ENCODE peak calls at places on chromosomes 12 and 14, in six cellular contexts. One of them, this sample, is unnamed.

GRCh38 chr12:76927170-76927784 is 48.5 kb upstream of the CSRP2 start:
- DNase-seq in IMR-90: peak
- DNase-seq in right lobe of liver: no peak
- DNase-seq in body of pancreas: no peak
- DNase-seq in A549: peak
- DNase-seq in NB4: peak
- DNase-seq in this sample: peak

GRCh38 chr12:55037349-55037748 is 17.6 kb downstream of the NEUROD4 start:
- DNase-seq in body of pancreas: peak
- DNase-seq in right lobe of liver: no peak
- DNase-seq in A549: no peak
- DNase-seq in NB4: no peak
- DNase-seq in IMR-90: no peak
- DNase-seq in this sample: no peak

GRCh38 chr12:75558262-75558661 is 46.9 kb upstream of the KRR1 start:
- DNase-seq in A549: no peak
- DNase-seq in IMR-90: no peak
- DNase-seq in body of pancreas: no peak
- DNase-seq in right lobe of liver: no peak
- DNase-seq in NB4: no peak
- DNase-seq in this sample: no peak

GRCh38 chr12:4041191-4041885 is 168.1 kb upstream of the PARP11 start:
- DNase-seq in A549: no peak
- DNase-seq in IMR-90: no peak
- DNase-seq in body of pancreas: no peak
- DNase-seq in right lobe of liver: no peak
- DNase-seq in NB4: no peak
- DNase-seq in this sample: no peak

GRCh38 chr14:70563869-70564268 is 29.1 kb upstream of the ADAM20 start:
- DNase-seq in IMR-90: no peak
- DNase-seq in NB4: no peak
- DNase-seq in right lobe of liver: no peak
- DNase-seq in body of pancreas: no peak
- DNase-seq in A549: no peak
- DNase-seq in this sample: no peak

GRCh38 chr14:76720382-76720813 is 40.9 kb upstream of the VASH1 start:
- DNase-seq in right lobe of liver: peak
- DNase-seq in NB4: peak
- DNase-seq in IMR-90: peak
- DNase-seq in A549: no peak
- DNase-seq in body of pancreas: peak
- DNase-seq in this sample: peak

GRCh38 chr14:101505216-101505970 is 55.9 kb upstream of the DIO3 start:
- DNase-seq in IMR-90: no peak
- DNase-seq in A549: no peak
- DNase-seq in right lobe of liver: peak
- DNase-seq in body of pancreas: no peak
- DNase-seq in NB4: no peak
- DNase-seq in this sample: no peak

GRCh38 chr12:49227701-49228100 is 37.2 kb upstream of the TUBA1C start:
- DNase-seq in right lobe of liver: no peak
- DNase-seq in IMR-90: no peak
- DNase-seq in body of pancreas: no peak
- DNase-seq in A549: no peak
- DNase-seq in NB4: no peak
- DNase-seq in this sample: no peak

GRCh38 chr12:3553681-3554546 is 62.9 kb downstream of the PRMT8 start:
- DNase-seq in body of pancreas: no peak
- DNase-seq in A549: no peak
- DNase-seq in IMR-90: no peak
- DNase-seq in right lobe of liver: no peak
- DNase-seq in NB4: peak
- DNase-seq in this sample: no peak

GRCh38 chr14:34711808-34712712 is 2.3 kb downstream of the CFL2 start:
- DNase-seq in NB4: no peak
- DNase-seq in A549: no peak
- DNase-seq in right lobe of liver: no peak
- DNase-seq in body of pancreas: no peak
- DNase-seq in IMR-90: no peak
- DNase-seq in this sample: no peak

GRCh38 chr14:74089251-74090020 is 4.7 kb downstream of the LIN52 start:
- DNase-seq in NB4: peak
- DNase-seq in body of pancreas: no peak
- DNase-seq in A549: no peak
- DNase-seq in IMR-90: no peak
- DNase-seq in right lobe of liver: no peak
- DNase-seq in this sample: no peak

GRCh38 chr14:96165493-96166474 is 38.9 kb upstream of the BDKRB2 start:
- DNase-seq in NB4: no peak
- DNase-seq in IMR-90: no peak
- DNase-seq in body of pancreas: no peak
- DNase-seq in A549: no peak
- DNase-seq in right lobe of liver: no peak
- DNase-seq in this sample: no peak

GRCh38 chr14:105466491-105467248 is 8.0 kb upstream of the CRIP2 start:
- DNase-seq in IMR-90: no peak
- DNase-seq in NB4: no peak
- DNase-seq in right lobe of liver: no peak
- DNase-seq in A549: no peak
- DNase-seq in body of pancreas: no peak
- DNase-seq in this sample: no peak

GRCh38 chr12:116924558-116925453 is 14.1 kb downstream of the FBXW8 start:
- DNase-seq in right lobe of liver: no peak
- DNase-seq in NB4: peak
- DNase-seq in A549: no peak
- DNase-seq in body of pancreas: peak
- DNase-seq in IMR-90: peak
- DNase-seq in this sample: no peak

GRCh38 chr14:63923422-63923752 is 70.6 kb downstream of the SYNE2 start:
- DNase-seq in A549: no peak
- DNase-seq in IMR-90: no peak
- DNase-seq in NB4: no peak
- DNase-seq in right lobe of liver: no peak
- DNase-seq in body of pancreas: no peak
- DNase-seq in this sample: no peak

GRCh38 chr12:55060970-55061543 is 41.3 kb downstream of the NEUROD4 start:
- DNase-seq in A549: no peak
- DNase-seq in right lobe of liver: no peak
- DNase-seq in IMR-90: no peak
- DNase-seq in NB4: no peak
- DNase-seq in body of pancreas: no peak
- DNase-seq in this sample: no peak

GRCh38 chr12:75020068-75020557 is 189.5 kb downstream of the KCNC2 start:
- DNase-seq in right lobe of liver: no peak
- DNase-seq in body of pancreas: no peak
- DNase-seq in A549: no peak
- DNase-seq in IMR-90: no peak
- DNase-seq in NB4: peak
- DNase-seq in this sample: no peak

GRCh38 chr12:49662998-49663843 is 39.9 kb downstream of the PRPF40B start:
- DNase-seq in IMR-90: peak
- DNase-seq in body of pancreas: peak
- DNase-seq in A549: no peak
- DNase-seq in right lobe of liver: peak
- DNase-seq in NB4: peak
- DNase-seq in this sample: peak

GRCh38 chr14:96086574-96087077 is 47.5 kb downstream of the C14orf132 start:
- DNase-seq in NB4: no peak
- DNase-seq in body of pancreas: no peak
- DNase-seq in IMR-90: peak
- DNase-seq in right lobe of liver: no peak
- DNase-seq in A549: no peak
- DNase-seq in this sample: no peak

DNA sequence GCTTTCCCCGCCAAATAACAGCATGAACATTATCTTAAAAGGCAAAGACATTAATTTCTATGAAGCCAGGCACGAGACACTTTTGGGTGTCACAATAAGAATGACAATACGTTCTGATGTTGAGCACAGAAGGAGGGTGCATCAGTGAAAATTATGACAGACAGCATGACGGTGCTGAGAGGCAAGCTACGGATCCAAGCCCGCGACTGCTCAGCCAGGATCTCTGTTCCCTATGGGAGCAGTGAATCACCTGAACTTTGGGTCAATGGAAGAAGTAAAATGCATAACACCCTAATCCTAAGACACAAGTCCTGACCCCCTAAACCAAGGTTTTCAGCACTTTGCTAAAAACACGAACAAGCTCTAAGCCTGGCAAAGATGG is 51.7 kb downstream of the SLC25A47 start:
- DNase-seq in IMR-90: peak
- DNase-seq in right lobe of liver: no peak
- DNase-seq in A549: no peak
- DNase-seq in NB4: peak
- DNase-seq in body of pancreas: no peak
- DNase-seq in this sample: no peak
- TF ChIP-seq POLR2A in IMR-90: no peak
- TF ChIP-seq POLR2A in right lobe of liver: no peak
- TF ChIP-seq POLR2A in A549: no peak
- TF ChIP-seq POLR2A in NB4: no peak
- TF ChIP-seq POLR2A in body of pancreas: no peak
- TF ChIP-seq POLR2A in this sample: no peak

GRCh38 chr14:61561657-61562276 is 133.5 kb upstream of the HIF1A start:
- DNase-seq in right lobe of liver: peak
- DNase-seq in IMR-90: peak
- DNase-seq in NB4: peak
- DNase-seq in A549: peak
- DNase-seq in body of pancreas: peak
- DNase-seq in this sample: no peak
- TF ChIP-seq POLR2A in right lobe of liver: no peak
- TF ChIP-seq POLR2A in IMR-90: peak
- TF ChIP-seq POLR2A in NB4: no peak
- TF ChIP-seq POLR2A in A549: no peak
- TF ChIP-seq POLR2A in body of pancreas: no peak
- TF ChIP-seq POLR2A in this sample: no peak

DNA sequence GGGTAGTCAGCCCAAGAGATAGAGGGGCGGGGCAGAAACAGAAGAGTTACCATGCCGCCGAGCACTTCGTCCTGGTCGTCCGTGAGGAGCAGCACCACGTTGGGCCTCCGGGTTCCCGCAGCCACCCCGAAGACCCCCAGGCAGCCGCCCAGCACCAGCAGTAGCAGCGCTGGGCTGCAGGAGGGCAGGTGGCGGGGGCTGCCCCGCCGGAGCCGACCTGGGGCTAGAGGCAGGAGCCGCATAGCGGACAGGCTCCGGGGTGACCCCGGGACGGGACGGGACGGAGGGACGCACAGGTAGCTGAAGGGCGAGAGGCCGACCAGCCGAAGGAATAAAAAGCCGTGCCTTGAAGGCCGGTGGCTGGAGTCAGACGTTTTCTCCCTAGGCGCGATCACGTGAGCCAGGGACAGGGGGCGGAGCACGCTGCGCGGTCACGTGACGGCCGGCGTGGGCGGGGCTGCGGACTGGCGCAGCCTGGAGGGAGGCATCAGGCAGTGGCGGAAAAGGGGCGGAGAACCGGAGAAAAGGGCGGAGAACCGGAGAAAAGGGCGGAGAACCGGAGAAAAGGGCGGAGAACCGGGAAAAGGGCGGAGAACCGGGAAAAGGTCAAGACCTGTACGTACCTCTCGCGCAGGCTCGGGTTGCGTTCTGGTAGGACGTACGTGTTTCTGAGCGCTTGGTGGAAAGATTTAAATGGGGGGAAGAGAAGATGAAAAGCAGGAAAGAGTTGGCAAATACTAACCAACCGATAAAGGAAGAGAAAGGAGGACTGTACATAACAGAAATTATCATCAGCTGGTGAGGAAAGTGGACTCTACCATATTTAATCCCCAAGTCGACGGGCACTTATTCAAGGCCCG is at the start of gene GNS:
- DNase-seq in right lobe of liver: peak
- DNase-seq in NB4: peak
- DNase-seq in body of pancreas: peak
- DNase-seq in A549: peak
- DNase-seq in IMR-90: peak
- DNase-seq in this sample: peak
- TF ChIP-seq POLR2A in right lobe of liver: peak
- TF ChIP-seq POLR2A in NB4: peak
- TF ChIP-seq POLR2A in body of pancreas: no peak
- TF ChIP-seq POLR2A in A549: peak
- TF ChIP-seq POLR2A in IMR-90: no peak
- TF ChIP-seq POLR2A in this sample: no peak

GRCh38 chr12:52023182-52023975 is 16.6 kb downstream of the TAMALIN start:
- DNase-seq in right lobe of liver: peak
- DNase-seq in NB4: peak
- DNase-seq in body of pancreas: peak
- DNase-seq in IMR-90: peak
- DNase-seq in A549: peak
- DNase-seq in this sample: peak
- TF ChIP-seq POLR2A in right lobe of liver: no peak
- TF ChIP-seq POLR2A in NB4: no peak
- TF ChIP-seq POLR2A in body of pancreas: peak
- TF ChIP-seq POLR2A in IMR-90: no peak
- TF ChIP-seq POLR2A in A549: peak
- TF ChIP-seq POLR2A in this sample: no peak

DNA sequence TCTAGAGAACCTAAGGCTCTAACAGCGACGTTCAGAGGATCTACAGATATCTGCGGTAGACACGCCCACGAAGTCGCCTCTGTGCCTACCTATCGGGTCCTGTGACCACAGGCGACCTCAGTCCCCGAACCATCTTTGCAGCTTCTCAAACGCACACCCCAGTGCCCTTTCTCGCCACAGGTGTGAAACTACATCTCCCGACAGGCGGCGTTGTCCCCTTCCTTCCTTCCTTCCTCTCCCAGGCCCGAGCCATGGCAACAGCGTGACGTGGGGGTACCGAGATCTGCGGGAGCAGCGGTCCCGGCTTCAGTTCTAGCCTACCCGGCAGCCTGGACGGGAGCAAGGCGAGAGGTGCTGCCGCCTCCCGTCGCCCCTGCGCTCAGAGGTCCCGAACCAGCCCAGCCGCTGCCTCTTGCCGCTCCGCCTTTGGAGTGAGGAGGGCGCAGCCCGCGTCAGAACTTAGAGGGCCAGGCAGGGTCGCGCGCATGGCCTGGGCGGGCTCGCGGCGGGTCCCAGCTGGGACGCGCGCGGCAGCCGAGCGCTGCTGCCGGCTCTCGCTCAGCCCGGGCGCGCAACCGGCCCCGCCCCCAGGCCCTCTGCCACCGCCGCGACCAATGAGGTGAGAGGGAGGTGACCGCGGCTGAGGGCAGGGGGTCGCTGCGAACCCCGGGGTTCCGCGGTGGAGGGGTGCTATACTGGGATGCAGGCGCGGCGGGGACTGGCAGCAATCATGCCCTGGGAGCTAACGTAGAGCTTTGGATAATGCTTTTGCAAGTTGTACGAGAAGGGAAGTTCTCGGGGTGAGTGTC is at the start of gene COQ10A:
- DNase-seq in right lobe of liver: peak
- DNase-seq in body of pancreas: peak
- DNase-seq in A549: peak
- DNase-seq in NB4: peak
- DNase-seq in IMR-90: peak
- DNase-seq in this sample: peak
- TF ChIP-seq POLR2A in right lobe of liver: peak
- TF ChIP-seq POLR2A in body of pancreas: peak
- TF ChIP-seq POLR2A in A549: peak
- TF ChIP-seq POLR2A in NB4: no peak
- TF ChIP-seq POLR2A in IMR-90: peak
- TF ChIP-seq POLR2A in this sample: peak

This sample was measured in GM12891.